ENCODE peak calls at places on chromosome 12, in ten cellular contexts. D is stimulated activated CD4-positive, alpha-beta T cell treated with anti-CD3 and anti-CD28 coated beads, Interleukin-12 subunit alpha, Interleukin-12 subunit beta, amount 100 ng/mL, for 24 hours; C is adipocyte; R is left colon; E is C1 segment of cervical spinal cord; B is activated CD8-positive, alpha-beta memory T cell treated with anti-CD3 and anti-CD28 coated beads for 48 hours; K is GM23338; I is AG20443; W is RWPE1; T is GM19239. N is an unnamed sample.
A peak's percentile ranks its signal among the peaks of the same experiment; 100 is the strongest.

GRCh38 chr12:131604146-131604844 is 106.6 kb upstream of the SFSWAP start:
- DNase-seq in D (no peak), C (no peak), R (no peak), E (no peak), B (no peak), K (no peak), I (no peak), W (no peak), T (peak; percentile 59), N (no peak)

GRCh38 chr12:120649442-120650248 is 9.2 kb downstream of the CABP1 start:
- DNase-seq in D (no peak), C (peak; percentile 48), R (no peak), E (peak; percentile 26), B (no peak), K (peak; percentile 40), I (no peak), W (no peak), T (no peak), N (peak; percentile 28)

GRCh38 chr12:65277994-65278575 is 398 bp upstream of the MSRB3 start:
- DNase-seq in D (no peak), C (peak; percentile 31), R (peak; percentile 4), E (no peak), B (no peak), K (peak; percentile 38), I (peak; percentile 9), W (no peak), T (no peak), N (no peak)

GRCh38 chr12:57011438-57012424 is 4.6 kb downstream of the TAC3 start:
- DNase-seq in D (no peak), C (no peak), R (no peak), E (no peak), B (no peak), K (no peak), I (no peak), W (no peak), T (no peak), N (no peak)

GRCh38 chr12:104930388-104931326 is 27.4 kb downstream of the SLC41A2 start:
- DNase-seq in D (peak; percentile 6), C (peak; percentile 31), R (no peak), E (no peak), B (no peak), K (no peak), I (peak; percentile 50), W (no peak), T (peak; percentile 15), N (no peak)

GRCh38 chr12:91138337-91138905 is 27.1 kb upstream of the LUM start:
- DNase-seq in D (no peak), C (peak; percentile 57), R (no peak), E (no peak), B (no peak), K (peak; percentile 3), I (no peak), W (no peak), T (no peak), N (no peak)

GRCh38 chr12:123989753-123990152 is 16.7 kb downstream of the ZNF664 start:
- DNase-seq in D (no peak), C (no peak), R (no peak), E (no peak), B (no peak), K (no peak), I (no peak), W (no peak), T (no peak), N (no peak)

GRCh38 chr12:24416423-24417109 is 467.1 kb upstream of the SOX5 start:
- DNase-seq in D (no peak), C (no peak), R (no peak), E (no peak), B (no peak), K (no peak), I (no peak), W (no peak), T (no peak), N (no peak)

GRCh38 chr12:65532162-65532561 is 253.7 kb downstream of the MSRB3 start:
- DNase-seq in D (no peak), C (peak; percentile 55), R (no peak), E (no peak), B (no peak), K (no peak), I (peak; percentile 47), W (no peak), T (no peak), N (no peak)

GRCh38 chr12:118402251-118402650 is 25.9 kb downstream of the SUDS3 start:
- DNase-seq in D (no peak), C (peak; percentile 66), R (no peak), E (no peak), B (no peak), K (no peak), I (peak; percentile 92), W (no peak), T (no peak), N (no peak)

GRCh38 chr12:45670339-45671065 is 59.0 kb upstream of the ARID2 start:
- DNase-seq in D (no peak), C (no peak), R (no peak), E (no peak), B (no peak), K (no peak), I (no peak), W (no peak), T (peak; percentile 19), N (no peak)

GRCh38 chr12:96354326-96354725 is 45.9 kb downstream of the CDK17 start:
- DNase-seq in D (no peak), C (no peak), R (no peak), E (no peak), B (no peak), K (no peak), I (no peak), W (no peak), T (no peak), N (no peak)

GRCh38 chr12:106309671-106310313 is 7.3 kb downstream of the TCP11L2 start:
- DNase-seq in D (no peak), C (peak; percentile 81), R (no peak), E (no peak), B (no peak), K (no peak), I (peak; percentile 74), W (peak; percentile 32), T (no peak), N (no peak)

GRCh38 chr12:21478756-21479455 is 22.5 kb downstream of the RECQL start:
- DNase-seq in D (no peak), C (no peak), R (no peak), E (no peak), B (no peak), K (no peak), I (no peak), W (no peak), T (no peak), N (no peak)

GRCh38 chr12:120981407-120981921 is 3.1 kb downstream of the HNF1A start:
- DNase-seq in D (no peak), C (no peak), R (peak; percentile 50), E (no peak), B (no peak), K (no peak), I (no peak), W (no peak), T (no peak), N (no peak)

GRCh38 chr12:113005759-113006158 is 27.4 kb downstream of the OAS2 start:
- DNase-seq in D (no peak), C (peak; percentile 1), R (no peak), E (no peak), B (no peak), K (peak; percentile 56), I (peak; percentile 42), W (no peak), T (no peak), N (no peak)

GRCh38 chr12:38689704-38690103 is 215.7 kb downstream of the CPNE8 start:
- DNase-seq in D (no peak), C (no peak), R (no peak), E (no peak), B (no peak), K (no peak), I (peak; percentile 55), W (peak; percentile 34), T (no peak), N (no peak)

GRCh38 chr12:20183563-20183962 is 184.8 kb upstream of the PDE3A start:
- DNase-seq in D (no peak), C (peak; percentile 50), R (no peak), E (no peak), B (no peak), K (no peak), I (no peak), W (no peak), T (no peak), N (no peak)

GRCh38 chr12:96314723-96315122 is 85.5 kb downstream of the CDK17 start:
- DNase-seq in D (no peak), C (no peak), R (no peak), E (no peak), B (no peak), K (no peak), I (no peak), W (no peak), T (no peak), N (no peak)

GRCh38 chr12:19971396-19971802 is 396.9 kb upstream of the PDE3A start:
- DNase-seq in D (no peak), C (peak; percentile 81), R (no peak), E (no peak), B (no peak), K (peak; percentile 86), I (no peak), W (no peak), T (no peak), N (peak; percentile 54)

GRCh38 chr12:109916045-109916444 is 16.0 kb downstream of the TCHP start:
- DNase-seq in D (no peak), C (no peak), R (no peak), E (no peak), B (no peak), K (no peak), I (no peak), W (no peak), T (no peak), N (no peak)

N was measured in WTC11.